ENCODE peak calls at places on chromosomes 5 and 9, in ten cellular contexts. One of them, this sample, is unnamed.

GRCh38 chr9:93659837-93660177 is 83.4 kb downstream of the PHF2 start:
- DNase-seq in GM19239: no peak
- DNase-seq in HuH-7.5: no peak
- DNase-seq in effector memory CD8-positive, alpha-beta T cell: no peak
- DNase-seq in H7: no peak
- DNase-seq in fibroblast of mammary gland: peak
- DNase-seq in EH: no peak
- DNase-seq in fibroblast of lung: no peak
- DNase-seq in stimulated activated CD4-positive, alpha-beta T cell treated with anti-CD3 and anti-CD28 coated beads, Interleukin-2, amount 100 ng/mL, for 48 hours: no peak
- DNase-seq in left ventricle myocardium inferior: peak
- DNase-seq in this sample: no peak

GRCh38 chr5:112546946-112547647 is 128.0 kb upstream of the EPB41L4A start:
- DNase-seq in HuH-7.5: no peak
- DNase-seq in fibroblast of lung: no peak
- DNase-seq in GM19239: no peak
- DNase-seq in EH: no peak
- DNase-seq in stimulated activated CD4-positive, alpha-beta T cell treated with anti-CD3 and anti-CD28 coated beads, Interleukin-2, amount 100 ng/mL, for 48 hours: no peak
- DNase-seq in H7: no peak
- DNase-seq in fibroblast of mammary gland: no peak
- DNase-seq in effector memory CD8-positive, alpha-beta T cell: no peak
- DNase-seq in left ventricle myocardium inferior: no peak
- DNase-seq in this sample: no peak

GRCh38 chr5:151243564-151243963 is 9.4 kb upstream of the GM2A start:
- DNase-seq in GM19239: no peak
- DNase-seq in fibroblast of lung: no peak
- DNase-seq in stimulated activated CD4-positive, alpha-beta T cell treated with anti-CD3 and anti-CD28 coated beads, Interleukin-2, amount 100 ng/mL, for 48 hours: no peak
- DNase-seq in effector memory CD8-positive, alpha-beta T cell: no peak
- DNase-seq in HuH-7.5: no peak
- DNase-seq in EH: no peak
- DNase-seq in H7: no peak
- DNase-seq in fibroblast of mammary gland: no peak
- DNase-seq in left ventricle myocardium inferior: no peak
- DNase-seq in this sample: no peak

GRCh38 chr9:79824265-79824664 is 252.5 kb downstream of the TLE4 start:
- DNase-seq in EH: no peak
- DNase-seq in H7: no peak
- DNase-seq in HuH-7.5: no peak
- DNase-seq in fibroblast of mammary gland: no peak
- DNase-seq in stimulated activated CD4-positive, alpha-beta T cell treated with anti-CD3 and anti-CD28 coated beads, Interleukin-2, amount 100 ng/mL, for 48 hours: no peak
- DNase-seq in fibroblast of lung: no peak
- DNase-seq in effector memory CD8-positive, alpha-beta T cell: no peak
- DNase-seq in left ventricle myocardium inferior: no peak
- DNase-seq in GM19239: peak
- DNase-seq in this sample: no peak

GRCh38 chr9:137299938-137300337 is 2.1 kb downstream of the NRARP start:
- DNase-seq in fibroblast of lung: no peak
- DNase-seq in GM19239: no peak
- DNase-seq in EH: no peak
- DNase-seq in H7: no peak
- DNase-seq in HuH-7.5: no peak
- DNase-seq in left ventricle myocardium inferior: peak
- DNase-seq in fibroblast of mammary gland: no peak
- DNase-seq in effector memory CD8-positive, alpha-beta T cell: no peak
- DNase-seq in stimulated activated CD4-positive, alpha-beta T cell treated with anti-CD3 and anti-CD28 coated beads, Interleukin-2, amount 100 ng/mL, for 48 hours: no peak
- DNase-seq in this sample: no peak

GRCh38 chr5:148446591-148446990 is 62.8 kb downstream of the FBXO38 start:
- DNase-seq in HuH-7.5: no peak
- DNase-seq in left ventricle myocardium inferior: no peak
- DNase-seq in EH: no peak
- DNase-seq in effector memory CD8-positive, alpha-beta T cell: no peak
- DNase-seq in H7: no peak
- DNase-seq in stimulated activated CD4-positive, alpha-beta T cell treated with anti-CD3 and anti-CD28 coated beads, Interleukin-2, amount 100 ng/mL, for 48 hours: no peak
- DNase-seq in GM19239: no peak
- DNase-seq in fibroblast of mammary gland: no peak
- DNase-seq in fibroblast of lung: no peak
- DNase-seq in this sample: no peak

GRCh38 chr9:27383524-27383923 is 86.6 kb upstream of the EQTN start:
- DNase-seq in HuH-7.5: no peak
- DNase-seq in stimulated activated CD4-positive, alpha-beta T cell treated with anti-CD3 and anti-CD28 coated beads, Interleukin-2, amount 100 ng/mL, for 48 hours: no peak
- DNase-seq in H7: no peak
- DNase-seq in fibroblast of lung: no peak
- DNase-seq in GM19239: no peak
- DNase-seq in effector memory CD8-positive, alpha-beta T cell: no peak
- DNase-seq in fibroblast of mammary gland: no peak
- DNase-seq in left ventricle myocardium inferior: no peak
- DNase-seq in EH: no peak
- DNase-seq in this sample: no peak

GRCh38 chr5:126988021-126988569 is 42.3 kb downstream of the MARCHF3 start:
- DNase-seq in fibroblast of lung: no peak
- DNase-seq in EH: no peak
- DNase-seq in effector memory CD8-positive, alpha-beta T cell: no peak
- DNase-seq in HuH-7.5: no peak
- DNase-seq in GM19239: no peak
- DNase-seq in stimulated activated CD4-positive, alpha-beta T cell treated with anti-CD3 and anti-CD28 coated beads, Interleukin-2, amount 100 ng/mL, for 48 hours: peak
- DNase-seq in fibroblast of mammary gland: no peak
- DNase-seq in left ventricle myocardium inferior: no peak
- DNase-seq in H7: no peak
- DNase-seq in this sample: no peak

GRCh38 chr5:55456216-55456895 is 78.4 kb downstream of the PLPP1 start:
- DNase-seq in GM19239: no peak
- DNase-seq in fibroblast of mammary gland: peak
- DNase-seq in effector memory CD8-positive, alpha-beta T cell: no peak
- DNase-seq in fibroblast of lung: peak
- DNase-seq in EH: peak
- DNase-seq in HuH-7.5: no peak
- DNase-seq in left ventricle myocardium inferior: no peak
- DNase-seq in H7: no peak
- DNase-seq in stimulated activated CD4-positive, alpha-beta T cell treated with anti-CD3 and anti-CD28 coated beads, Interleukin-2, amount 100 ng/mL, for 48 hours: no peak
- DNase-seq in this sample: no peak

GRCh38 chr9:77897292-77897691 is 134.3 kb downstream of the GNAQ start:
- DNase-seq in left ventricle myocardium inferior: no peak
- DNase-seq in fibroblast of lung: peak
- DNase-seq in effector memory CD8-positive, alpha-beta T cell: no peak
- DNase-seq in HuH-7.5: no peak
- DNase-seq in H7: no peak
- DNase-seq in EH: no peak
- DNase-seq in fibroblast of mammary gland: no peak
- DNase-seq in stimulated activated CD4-positive, alpha-beta T cell treated with anti-CD3 and anti-CD28 coated beads, Interleukin-2, amount 100 ng/mL, for 48 hours: no peak
- DNase-seq in GM19239: no peak
- DNase-seq in this sample: peak

GRCh38 chr5:158876263-158876942 is 223.3 kb downstream of the EBF1 start:
- DNase-seq in H7: no peak
- DNase-seq in fibroblast of lung: no peak
- DNase-seq in left ventricle myocardium inferior: no peak
- DNase-seq in effector memory CD8-positive, alpha-beta T cell: no peak
- DNase-seq in stimulated activated CD4-positive, alpha-beta T cell treated with anti-CD3 and anti-CD28 coated beads, Interleukin-2, amount 100 ng/mL, for 48 hours: no peak
- DNase-seq in GM19239: no peak
- DNase-seq in HuH-7.5: no peak
- DNase-seq in fibroblast of mammary gland: no peak
- DNase-seq in EH: no peak
- DNase-seq in this sample: no peak

GRCh38 chr5:79901631-79902030 is 89.4 kb downstream of the MTX3 start:
- DNase-seq in GM19239: no peak
- DNase-seq in fibroblast of mammary gland: no peak
- DNase-seq in H7: no peak
- DNase-seq in HuH-7.5: no peak
- DNase-seq in effector memory CD8-positive, alpha-beta T cell: no peak
- DNase-seq in EH: no peak
- DNase-seq in stimulated activated CD4-positive, alpha-beta T cell treated with anti-CD3 and anti-CD28 coated beads, Interleukin-2, amount 100 ng/mL, for 48 hours: no peak
- DNase-seq in left ventricle myocardium inferior: no peak
- DNase-seq in fibroblast of lung: no peak
- DNase-seq in this sample: no peak

GRCh38 chr5:157166494-157167218 is 592 bp upstream of the GARIN3 start:
- DNase-seq in EH: no peak
- DNase-seq in fibroblast of mammary gland: no peak
- DNase-seq in GM19239: no peak
- DNase-seq in left ventricle myocardium inferior: no peak
- DNase-seq in stimulated activated CD4-positive, alpha-beta T cell treated with anti-CD3 and anti-CD28 coated beads, Interleukin-2, amount 100 ng/mL, for 48 hours: no peak
- DNase-seq in effector memory CD8-positive, alpha-beta T cell: no peak
- DNase-seq in HuH-7.5: no peak
- DNase-seq in H7: no peak
- DNase-seq in fibroblast of lung: no peak
- DNase-seq in this sample: no peak

GRCh38 chr5:119274767-119275130 is 81.1 kb upstream of the TNFAIP8 start:
- DNase-seq in fibroblast of mammary gland: peak
- DNase-seq in stimulated activated CD4-positive, alpha-beta T cell treated with anti-CD3 and anti-CD28 coated beads, Interleukin-2, amount 100 ng/mL, for 48 hours: no peak
- DNase-seq in H7: no peak
- DNase-seq in HuH-7.5: no peak
- DNase-seq in left ventricle myocardium inferior: no peak
- DNase-seq in GM19239: no peak
- DNase-seq in fibroblast of lung: peak
- DNase-seq in EH: peak
- DNase-seq in effector memory CD8-positive, alpha-beta T cell: no peak
- DNase-seq in this sample: no peak

GRCh38 chr5:39532511-39532910 is 107.7 kb upstream of the DAB2 start:
- DNase-seq in EH: no peak
- DNase-seq in fibroblast of lung: no peak
- DNase-seq in HuH-7.5: no peak
- DNase-seq in fibroblast of mammary gland: no peak
- DNase-seq in stimulated activated CD4-positive, alpha-beta T cell treated with anti-CD3 and anti-CD28 coated beads, Interleukin-2, amount 100 ng/mL, for 48 hours: no peak
- DNase-seq in GM19239: no peak
- DNase-seq in left ventricle myocardium inferior: no peak
- DNase-seq in effector memory CD8-positive, alpha-beta T cell: no peak
- DNase-seq in H7: no peak
- DNase-seq in this sample: no peak

GRCh38 chr9:70390922-70391321 is 23.5 kb downstream of the KLF9 start:
- DNase-seq in left ventricle myocardium inferior: no peak
- DNase-seq in HuH-7.5: no peak
- DNase-seq in EH: peak
- DNase-seq in fibroblast of mammary gland: peak
- DNase-seq in GM19239: no peak
- DNase-seq in fibroblast of lung: peak
- DNase-seq in effector memory CD8-positive, alpha-beta T cell: no peak
- DNase-seq in H7: no peak
- DNase-seq in stimulated activated CD4-positive, alpha-beta T cell treated with anti-CD3 and anti-CD28 coated beads, Interleukin-2, amount 100 ng/mL, for 48 hours: no peak
- DNase-seq in this sample: no peak

GRCh38 chr5:132098151-132098594 is 24.6 kb downstream of the CSF2 start:
- DNase-seq in fibroblast of mammary gland: peak
- DNase-seq in left ventricle myocardium inferior: no peak
- DNase-seq in EH: peak
- DNase-seq in H7: no peak
- DNase-seq in GM19239: no peak
- DNase-seq in stimulated activated CD4-positive, alpha-beta T cell treated with anti-CD3 and anti-CD28 coated beads, Interleukin-2, amount 100 ng/mL, for 48 hours: no peak
- DNase-seq in fibroblast of lung: no peak
- DNase-seq in effector memory CD8-positive, alpha-beta T cell: no peak
- DNase-seq in HuH-7.5: no peak
- DNase-seq in this sample: no peak

GRCh38 chr9:133112361-133113026 is 8.5 kb downstream of the RALGDS start:
- DNase-seq in H7: no peak
- DNase-seq in left ventricle myocardium inferior: peak
- DNase-seq in fibroblast of lung: no peak
- DNase-seq in EH: no peak
- DNase-seq in effector memory CD8-positive, alpha-beta T cell: peak
- DNase-seq in GM19239: peak
- DNase-seq in stimulated activated CD4-positive, alpha-beta T cell treated with anti-CD3 and anti-CD28 coated beads, Interleukin-2, amount 100 ng/mL, for 48 hours: no peak
- DNase-seq in HuH-7.5: no peak
- DNase-seq in fibroblast of mammary gland: no peak
- DNase-seq in this sample: no peak

GRCh38 chr9:126000256-126000655 is 253.1 kb downstream of the PBX3 start:
- DNase-seq in fibroblast of lung: no peak
- DNase-seq in EH: no peak
- DNase-seq in fibroblast of mammary gland: no peak
- DNase-seq in HuH-7.5: no peak
- DNase-seq in left ventricle myocardium inferior: no peak
- DNase-seq in effector memory CD8-positive, alpha-beta T cell: no peak
- DNase-seq in stimulated activated CD4-positive, alpha-beta T cell treated with anti-CD3 and anti-CD28 coated beads, Interleukin-2, amount 100 ng/mL, for 48 hours: no peak
- DNase-seq in H7: no peak
- DNase-seq in GM19239: no peak
- DNase-seq in this sample: no peak

GRCh38 chr9:76615149-76615548 is 149.1 kb upstream of the PCA3 start:
- DNase-seq in GM19239: no peak
- DNase-seq in left ventricle myocardium inferior: no peak
- DNase-seq in stimulated activated CD4-positive, alpha-beta T cell treated with anti-CD3 and anti-CD28 coated beads, Interleukin-2, amount 100 ng/mL, for 48 hours: no peak
- DNase-seq in effector memory CD8-positive, alpha-beta T cell: no peak
- DNase-seq in fibroblast of lung: peak
- DNase-seq in HuH-7.5: no peak
- DNase-seq in H7: no peak
- DNase-seq in fibroblast of mammary gland: no peak
- DNase-seq in EH: no peak
- DNase-seq in this sample: no peak

GRCh38 chr9:114769664-114770063 is 36.2 kb downstream of the TNFSF15 start:
- DNase-seq in H7: no peak
- DNase-seq in EH: peak
- DNase-seq in left ventricle myocardium inferior: no peak
- DNase-seq in effector memory CD8-positive, alpha-beta T cell: no peak
- DNase-seq in GM19239: no peak
- DNase-seq in fibroblast of mammary gland: peak
- DNase-seq in HuH-7.5: no peak
- DNase-seq in stimulated activated CD4-positive, alpha-beta T cell treated with anti-CD3 and anti-CD28 coated beads, Interleukin-2, amount 100 ng/mL, for 48 hours: no peak
- DNase-seq in fibroblast of lung: peak
- DNase-seq in this sample: no peak

GRCh38 chr5:158755971-158756370 is 343.7 kb downstream of the EBF1 start:
- DNase-seq in fibroblast of lung: peak
- DNase-seq in EH: peak
- DNase-seq in effector memory CD8-positive, alpha-beta T cell: no peak
- DNase-seq in GM19239: no peak
- DNase-seq in stimulated activated CD4-positive, alpha-beta T cell treated with anti-CD3 and anti-CD28 coated beads, Interleukin-2, amount 100 ng/mL, for 48 hours: no peak
- DNase-seq in fibroblast of mammary gland: peak
- DNase-seq in left ventricle myocardium inferior: no peak
- DNase-seq in HuH-7.5: no peak
- DNase-seq in H7: no peak
- DNase-seq in this sample: no peak

GRCh38 chr5:42301349-42301748 is 121.9 kb upstream of the GHR start:
- DNase-seq in fibroblast of lung: peak
- DNase-seq in effector memory CD8-positive, alpha-beta T cell: no peak
- DNase-seq in GM19239: no peak
- DNase-seq in EH: no peak
- DNase-seq in HuH-7.5: no peak
- DNase-seq in left ventricle myocardium inferior: no peak
- DNase-seq in H7: no peak
- DNase-seq in fibroblast of mammary gland: peak
- DNase-seq in stimulated activated CD4-positive, alpha-beta T cell treated with anti-CD3 and anti-CD28 coated beads, Interleukin-2, amount 100 ng/mL, for 48 hours: no peak
- DNase-seq in this sample: no peak

GRCh38 chr5:157710431-157710830 is 20.8 kb upstream of the THG1L start:
- DNase-seq in HuH-7.5: no peak
- DNase-seq in left ventricle myocardium inferior: no peak
- DNase-seq in GM19239: no peak
- DNase-seq in fibroblast of mammary gland: no peak
- DNase-seq in H7: no peak
- DNase-seq in fibroblast of lung: no peak
- DNase-seq in EH: no peak
- DNase-seq in effector memory CD8-positive, alpha-beta T cell: no peak
- DNase-seq in stimulated activated CD4-positive, alpha-beta T cell treated with anti-CD3 and anti-CD28 coated beads, Interleukin-2, amount 100 ng/mL, for 48 hours: no peak
- DNase-seq in this sample: no peak

GRCh38 chr5:157006262-157006661 is 43.2 kb upstream of the TIMD4 start:
- DNase-seq in H7: no peak
- DNase-seq in HuH-7.5: no peak
- DNase-seq in EH: no peak
- DNase-seq in stimulated activated CD4-positive, alpha-beta T cell treated with anti-CD3 and anti-CD28 coated beads, Interleukin-2, amount 100 ng/mL, for 48 hours: no peak
- DNase-seq in fibroblast of lung: no peak
- DNase-seq in effector memory CD8-positive, alpha-beta T cell: no peak
- DNase-seq in GM19239: no peak
- DNase-seq in fibroblast of mammary gland: no peak
- DNase-seq in left ventricle myocardium inferior: no peak
- DNase-seq in this sample: no peak

GRCh38 chr5:54651482-54652076 is 134.0 kb downstream of the SNX18 start:
- DNase-seq in left ventricle myocardium inferior: peak
- DNase-seq in fibroblast of lung: peak
- DNase-seq in stimulated activated CD4-positive, alpha-beta T cell treated with anti-CD3 and anti-CD28 coated beads, Interleukin-2, amount 100 ng/mL, for 48 hours: no peak
- DNase-seq in effector memory CD8-positive, alpha-beta T cell: no peak
- DNase-seq in HuH-7.5: no peak
- DNase-seq in fibroblast of mammary gland: peak
- DNase-seq in GM19239: no peak
- DNase-seq in EH: no peak
- DNase-seq in H7: no peak
- DNase-seq in this sample: no peak

GRCh38 chr5:117425163-117425562 is 850.5 kb upstream of the SEMA6A start:
- DNase-seq in fibroblast of mammary gland: no peak
- DNase-seq in stimulated activated CD4-positive, alpha-beta T cell treated with anti-CD3 and anti-CD28 coated beads, Interleukin-2, amount 100 ng/mL, for 48 hours: no peak
- DNase-seq in H7: peak
- DNase-seq in HuH-7.5: no peak
- DNase-seq in effector memory CD8-positive, alpha-beta T cell: no peak
- DNase-seq in fibroblast of lung: no peak
- DNase-seq in GM19239: no peak
- DNase-seq in EH: no peak
- DNase-seq in left ventricle myocardium inferior: no peak
- DNase-seq in this sample: no peak

GRCh38 chr9:27945386-27945785 is 372.1 kb upstream of the C9orf72 start:
- DNase-seq in fibroblast of mammary gland: peak
- DNase-seq in fibroblast of lung: no peak
- DNase-seq in H7: no peak
- DNase-seq in GM19239: no peak
- DNase-seq in left ventricle myocardium inferior: no peak
- DNase-seq in effector memory CD8-positive, alpha-beta T cell: no peak
- DNase-seq in EH: no peak
- DNase-seq in HuH-7.5: no peak
- DNase-seq in stimulated activated CD4-positive, alpha-beta T cell treated with anti-CD3 and anti-CD28 coated beads, Interleukin-2, amount 100 ng/mL, for 48 hours: no peak
- DNase-seq in this sample: no peak

This sample was measured in HEK293T.